ENCODE peak calls at places on chromosomes 7 and 10, in five cellular contexts. One of them, this sample, is unnamed.

GRCh38 chr7:47091141-47091540 is 490.8 kb downstream of the TNS3 start:
- DNase-seq in anterior cingulate cortex: no peak
- DNase-seq in NCI-H1105 treated with DMSO at 0.1 percent for 48 hours: no peak
- DNase-seq in T-helper 9 cell: no peak
- DNase-seq in naive B cell: no peak
- DNase-seq in this sample: no peak

GRCh38 chr10:122239578-122240257 is 31.4 kb upstream of the BTBD16 start:
- DNase-seq in anterior cingulate cortex: no peak
- DNase-seq in NCI-H1105 treated with DMSO at 0.1 percent for 48 hours: no peak
- DNase-seq in T-helper 9 cell: no peak
- DNase-seq in naive B cell: no peak
- DNase-seq in this sample: no peak

GRCh38 chr10:31210190-31210589 is 108.8 kb upstream of the ZEB1 start:
- DNase-seq in anterior cingulate cortex: no peak
- DNase-seq in NCI-H1105 treated with DMSO at 0.1 percent for 48 hours: no peak
- DNase-seq in T-helper 9 cell: no peak
- DNase-seq in naive B cell: no peak
- DNase-seq in this sample: no peak

GRCh38 chr7:22210355-22210754 is 146.6 kb downstream of the RAPGEF5 start:
- DNase-seq in anterior cingulate cortex: no peak
- DNase-seq in NCI-H1105 treated with DMSO at 0.1 percent for 48 hours: no peak
- DNase-seq in T-helper 9 cell: no peak
- DNase-seq in naive B cell: no peak
- DNase-seq in this sample: no peak

GRCh38 chr10:132476146-132477065 is 61.2 kb upstream of the INPP5A start:
- DNase-seq in anterior cingulate cortex: no peak
- DNase-seq in NCI-H1105 treated with DMSO at 0.1 percent for 48 hours: no peak
- DNase-seq in T-helper 9 cell: no peak
- DNase-seq in naive B cell: no peak
- DNase-seq in this sample: no peak

GRCh38 chr10:79402951-79403350 is 42.5 kb downstream of the ZCCHC24 start:
- DNase-seq in anterior cingulate cortex: no peak
- DNase-seq in NCI-H1105 treated with DMSO at 0.1 percent for 48 hours: no peak
- DNase-seq in T-helper 9 cell: no peak
- DNase-seq in naive B cell: no peak
- DNase-seq in this sample: no peak

GRCh38 chr10:93464826-93465388 is 17.2 kb downstream of the MYOF start:
- DNase-seq in anterior cingulate cortex: no peak
- DNase-seq in NCI-H1105 treated with DMSO at 0.1 percent for 48 hours: no peak
- DNase-seq in T-helper 9 cell: no peak
- DNase-seq in naive B cell: no peak
- DNase-seq in this sample: no peak

GRCh38 chr10:103695584-103696005 is 159.8 kb downstream of the SH3PXD2A start:
- DNase-seq in anterior cingulate cortex: no peak
- DNase-seq in NCI-H1105 treated with DMSO at 0.1 percent for 48 hours: no peak
- DNase-seq in T-helper 9 cell: no peak
- DNase-seq in naive B cell: no peak
- DNase-seq in this sample: peak; percentile 42

GRCh38 chr7:102286237-102287081 is at the start of gene SH2B2:
- DNase-seq in anterior cingulate cortex: no peak
- DNase-seq in NCI-H1105 treated with DMSO at 0.1 percent for 48 hours: peak; percentile 41
- DNase-seq in T-helper 9 cell: peak; percentile 32
- DNase-seq in naive B cell: peak; percentile 69
- DNase-seq in this sample: peak; percentile 73

GRCh38 chr7:135490783-135491182 is 19.1 kb downstream of the CNOT4 start:
- DNase-seq in anterior cingulate cortex: no peak
- DNase-seq in NCI-H1105 treated with DMSO at 0.1 percent for 48 hours: no peak
- DNase-seq in T-helper 9 cell: no peak
- DNase-seq in naive B cell: no peak
- DNase-seq in this sample: no peak

GRCh38 chr7:127154101-127154500 is 98.6 kb downstream of the GRM8 start:
- DNase-seq in anterior cingulate cortex: no peak
- DNase-seq in NCI-H1105 treated with DMSO at 0.1 percent for 48 hours: no peak
- DNase-seq in T-helper 9 cell: no peak
- DNase-seq in naive B cell: no peak
- DNase-seq in this sample: no peak

GRCh38 chr10:45602082-45602730 is 70.4 kb downstream of the ZFAND4 start:
- DNase-seq in anterior cingulate cortex: no peak
- DNase-seq in NCI-H1105 treated with DMSO at 0.1 percent for 48 hours: no peak
- DNase-seq in T-helper 9 cell: no peak
- DNase-seq in naive B cell: no peak
- DNase-seq in this sample: no peak

GRCh38 chr10:93991596-93992284 is 2.0 kb upstream of the PLCE1 start:
- DNase-seq in anterior cingulate cortex: no peak
- DNase-seq in NCI-H1105 treated with DMSO at 0.1 percent for 48 hours: no peak
- DNase-seq in T-helper 9 cell: no peak
- DNase-seq in naive B cell: no peak
- DNase-seq in this sample: peak; percentile 60

GRCh38 chr10:108049668-108050067 is 885.2 kb upstream of the SORCS1 start:
- DNase-seq in anterior cingulate cortex: no peak
- DNase-seq in NCI-H1105 treated with DMSO at 0.1 percent for 48 hours: no peak
- DNase-seq in T-helper 9 cell: no peak
- DNase-seq in naive B cell: no peak
- DNase-seq in this sample: no peak

This sample was measured in lung.